ENCODE peak calls at places on chromosome 4, in four cellular contexts. One of them, this sample, is unnamed.

GRCh38 chr4:186201535-186202230 is 10.3 kb downstream of the CYP4V2 start:
- DNase-seq in K562: peak; percentile 44
- DNase-seq in fibroblast of lung: peak; percentile 26
- DNase-seq in mesenchymal stem cell: peak; percentile 17
- DNase-seq in this sample: no peak

GRCh38 chr4:692771-693554 is 4.0 kb upstream of the SLC49A3 start:
- DNase-seq in K562: no peak
- DNase-seq in mesenchymal stem cell: no peak
- DNase-seq in fibroblast of lung: no peak
- DNase-seq in this sample: no peak

GRCh38 chr4:112386051-112386450 is 88.9 kb downstream of the ALPK1 start:
- DNase-seq in mesenchymal stem cell: no peak
- DNase-seq in K562: no peak
- DNase-seq in fibroblast of lung: no peak
- DNase-seq in this sample: no peak

GRCh38 chr4:14167876-14168510 is 540.5 kb upstream of the BOD1L1 start:
- DNase-seq in K562: no peak
- DNase-seq in fibroblast of lung: peak; percentile 9
- DNase-seq in mesenchymal stem cell: no peak
- DNase-seq in this sample: no peak

GRCh38 chr4:1839306-1839705 is 16.6 kb downstream of the LETM1 start:
- DNase-seq in K562: no peak
- DNase-seq in mesenchymal stem cell: no peak
- DNase-seq in fibroblast of lung: no peak
- DNase-seq in this sample: no peak

GRCh38 chr4:80138556-80139538 is 58.5 kb upstream of the PRDM8 start:
- DNase-seq in K562: no peak
- DNase-seq in fibroblast of lung: peak; percentile 57
- DNase-seq in mesenchymal stem cell: no peak
- DNase-seq in this sample: no peak

GRCh38 chr4:138736362-138736761 is 279.2 kb upstream of the NOCT start:
- DNase-seq in mesenchymal stem cell: peak; percentile 50
- DNase-seq in fibroblast of lung: peak; percentile 59
- DNase-seq in K562: no peak
- DNase-seq in this sample: no peak

GRCh38 chr4:78616046-78616498 is 64.5 kb downstream of the ANXA3 start:
- DNase-seq in K562: no peak
- DNase-seq in mesenchymal stem cell: peak; percentile 80
- DNase-seq in fibroblast of lung: peak; percentile 24
- DNase-seq in this sample: no peak

GRCh38 chr4:80071643-80072606 is 1.1 kb downstream of the ANTXR2 start:
- DNase-seq in K562: peak; percentile 36
- DNase-seq in fibroblast of lung: peak; percentile 53
- DNase-seq in mesenchymal stem cell: peak; percentile 59
- DNase-seq in this sample: peak; percentile 81

GRCh38 chr4:74490736-74491135 is 45.8 kb downstream of the AREG start:
- DNase-seq in K562: no peak
- DNase-seq in fibroblast of lung: no peak
- DNase-seq in mesenchymal stem cell: no peak
- DNase-seq in this sample: no peak

GRCh38 chr4:156528216-156528615 is 443.4 kb downstream of the PDGFC start:
- DNase-seq in fibroblast of lung: peak; percentile 41
- DNase-seq in mesenchymal stem cell: peak; percentile 81
- DNase-seq in K562: no peak
- DNase-seq in this sample: no peak

GRCh38 chr4:2651546-2651945 is 104.6 kb downstream of the TNIP2 start:
- DNase-seq in fibroblast of lung: no peak
- DNase-seq in mesenchymal stem cell: no peak
- DNase-seq in K562: no peak
- DNase-seq in this sample: no peak

GRCh38 chr4:43607827-43608461 is 715.4 kb downstream of the GRXCR1 start:
- DNase-seq in K562: no peak
- DNase-seq in mesenchymal stem cell: no peak
- DNase-seq in fibroblast of lung: no peak
- DNase-seq in this sample: no peak

GRCh38 chr4:152094851-152095700 is 334.3 kb upstream of the GATB start:
- DNase-seq in fibroblast of lung: peak; percentile 30
- DNase-seq in K562: no peak
- DNase-seq in mesenchymal stem cell: peak; percentile 60
- DNase-seq in this sample: no peak

GRCh38 chr4:121728066-121728465 is 31.3 kb upstream of the ANXA5 start:
- DNase-seq in K562: no peak
- DNase-seq in mesenchymal stem cell: peak; percentile 80
- DNase-seq in fibroblast of lung: peak; percentile 63
- DNase-seq in this sample: no peak
- H3K27ac ChIP-seq in K562: no peak overlapping the region
- H3K27ac ChIP-seq in mesenchymal stem cell: peak overlapping the region; percentile 31
- H3K27ac ChIP-seq in fibroblast of lung: peak overlapping the region; percentile 80
- H3K27ac ChIP-seq in this sample: no peak overlapping the region

GRCh38 chr4:19309365-19309764 is 942.3 kb upstream of the SLIT2 start:
- DNase-seq in fibroblast of lung: peak; percentile 78
- DNase-seq in K562: no peak
- DNase-seq in mesenchymal stem cell: peak; percentile 43
- DNase-seq in this sample: no peak
- H2AFZ ChIP-seq in fibroblast of lung: no peak overlapping the region
- H2AFZ ChIP-seq in K562: no peak overlapping the region
- H2AFZ ChIP-seq in mesenchymal stem cell: no peak overlapping the region
- H2AFZ ChIP-seq in this sample: no peak overlapping the region

GRCh38 chr4:128863314-128864075 is 54.0 kb downstream of the JADE1 start:
- DNase-seq in K562: peak; percentile 67
- DNase-seq in fibroblast of lung: peak; percentile 83
- DNase-seq in mesenchymal stem cell: peak; percentile 84
- DNase-seq in this sample: peak; percentile 91
- H3K27ac ChIP-seq in K562: no peak overlapping the region
- H3K27ac ChIP-seq in fibroblast of lung: peak overlapping the region; percentile 52
- H3K27ac ChIP-seq in mesenchymal stem cell: peak overlapping the region; percentile 16
- H3K27ac ChIP-seq in this sample: no peak overlapping the region

GRCh38 chr4:18722748-18723191 is 701.2 kb upstream of the LCORL start:
- DNase-seq in K562: no peak
- DNase-seq in fibroblast of lung: no peak
- DNase-seq in mesenchymal stem cell: no peak
- DNase-seq in this sample: no peak
- H2AFZ ChIP-seq in K562: no peak overlapping the region
- H2AFZ ChIP-seq in fibroblast of lung: no peak overlapping the region
- H2AFZ ChIP-seq in mesenchymal stem cell: no peak overlapping the region
- H2AFZ ChIP-seq in this sample: no peak overlapping the region

GRCh38 chr4:88341227-88342192 is 37.1 kb upstream of the HERC6 start:
- DNase-seq in fibroblast of lung: peak; percentile 97
- DNase-seq in mesenchymal stem cell: peak; percentile 97
- DNase-seq in K562: no peak
- DNase-seq in this sample: no peak
- H3K27ac ChIP-seq in fibroblast of lung: peak overlapping the region; percentile 35
- H3K27ac ChIP-seq in mesenchymal stem cell: peak overlapping the region; percentile 82
- H3K27ac ChIP-seq in K562: no peak overlapping the region
- H3K27ac ChIP-seq in this sample: no peak overlapping the region

GRCh38 chr4:182447938-182448280 is 204.7 kb downstream of the TENM3 start:
- DNase-seq in fibroblast of lung: peak; percentile 23
- DNase-seq in mesenchymal stem cell: no peak
- DNase-seq in K562: no peak
- DNase-seq in this sample: no peak
- H2AFZ ChIP-seq in fibroblast of lung: no peak overlapping the region
- H2AFZ ChIP-seq in mesenchymal stem cell: peak overlapping the region; percentile 91
- H2AFZ ChIP-seq in K562: no peak overlapping the region
- H2AFZ ChIP-seq in this sample: peak overlapping the region; percentile 31

GRCh38 chr4:4860803-4861591 is 1.5 kb downstream of the MSX1 start:
- DNase-seq in K562: peak; percentile 27
- DNase-seq in fibroblast of lung: no peak
- DNase-seq in mesenchymal stem cell: peak; percentile 65
- DNase-seq in this sample: peak; percentile 68
- H3K27ac ChIP-seq in K562: no peak overlapping the region
- H3K27ac ChIP-seq in fibroblast of lung: peak overlapping the region; percentile 54
- H3K27ac ChIP-seq in mesenchymal stem cell: no peak overlapping the region
- H3K27ac ChIP-seq in this sample: no peak overlapping the region

GRCh38 chr4:123338715-123339114 is 57.9 kb upstream of the SPRY1 start:
- DNase-seq in K562: no peak
- DNase-seq in mesenchymal stem cell: no peak
- DNase-seq in fibroblast of lung: no peak
- DNase-seq in this sample: no peak

GRCh38 chr4:123342498-123342897 is 54.1 kb upstream of the SPRY1 start:
- DNase-seq in fibroblast of lung: no peak
- DNase-seq in mesenchymal stem cell: no peak
- DNase-seq in K562: no peak
- DNase-seq in this sample: no peak

GRCh38 chr4:123343400-123344060 is 53.1 kb upstream of the SPRY1 start:
- DNase-seq in K562: no peak
- DNase-seq in mesenchymal stem cell: no peak
- DNase-seq in fibroblast of lung: no peak
- DNase-seq in this sample: no peak

GRCh38 chr4:123339507-123340380 is 56.9 kb upstream of the SPRY1 start:
- DNase-seq in fibroblast of lung: no peak
- DNase-seq in K562: no peak
- DNase-seq in mesenchymal stem cell: no peak
- DNase-seq in this sample: no peak

DNA sequence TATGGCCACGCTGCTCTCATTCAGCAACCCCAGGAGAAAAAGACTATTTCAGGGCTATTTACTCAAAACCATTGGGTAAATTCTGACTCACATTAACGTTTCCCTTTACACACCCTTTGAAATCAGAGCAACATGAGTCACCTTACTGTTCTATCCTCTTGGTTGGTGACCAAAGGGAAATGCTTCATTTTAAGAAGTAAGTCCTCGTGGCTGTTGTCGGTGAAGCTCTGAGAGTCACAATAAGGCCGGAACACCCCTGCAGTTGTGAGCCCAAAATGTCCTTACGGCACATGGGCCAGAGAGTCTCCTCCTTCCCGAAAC is 56.3 kb upstream of the SPRY1 start:
- DNase-seq in fibroblast of lung: peak; percentile 92
- DNase-seq in K562: no peak
- DNase-seq in mesenchymal stem cell: peak; percentile 85
- DNase-seq in this sample: no peak
- H2AFZ ChIP-seq in fibroblast of lung: peak overlapping the region; percentile 76
- H2AFZ ChIP-seq in K562: peak overlapping the region; percentile 66
- H2AFZ ChIP-seq in mesenchymal stem cell: no peak overlapping the region
- H2AFZ ChIP-seq in this sample: no peak overlapping the region

This sample was measured in H1.